ENCODE peak calls at places on chromosomes 7 and 10, in four cellular contexts. N is hepatocyte, P is GM13977, O is cardiac muscle cell. J is an unnamed sample.

GRCh38 chr7:16838891-16839290 is 34.1 kb upstream of the AGR2 start:
- DNase-seq in N (no peak), O (no peak), P (no peak), J (no peak)

GRCh38 chr10:93226619-93227018 is 152.9 kb downstream of the CYP26A1 start:
- DNase-seq in P (no peak), O (no peak), N (no peak), J (no peak)

GRCh38 chr10:13496164-13496563 is 32.6 kb downstream of the BEND7 start:
- DNase-seq in O (no peak), P (no peak), N (no peak), J (no peak)

GRCh38 chr7:40546616-40547501 is 412.1 kb downstream of the SUGCT start:
- DNase-seq in N (no peak), P (no peak), O (no peak), J (no peak)

GRCh38 chr10:13351340-13351915 is 3.3 kb upstream of the SEPHS1 start:
- DNase-seq in O (no peak), N (no peak), P (peak), J (peak)

GRCh38 chr7:123682690-123683089 is 27.0 kb downstream of the LMOD2 start:
- DNase-seq in O (peak), P (no peak), N (peak), J (peak)

GRCh38 chr7:156493942-156494341 is 146.6 kb upstream of the RNF32 start:
- DNase-seq in O (no peak), P (no peak), N (no peak), J (no peak)

GRCh38 chr10:74947781-74948401 is 121.5 kb downstream of the KAT6B start:
- DNase-seq in O (no peak), N (no peak), P (no peak), J (no peak)

GRCh38 chr7:105857009-105857952 is 19.1 kb downstream of the ATXN7L1 start:
- DNase-seq in O (no peak), P (no peak), N (no peak), J (no peak)

GRCh38 chr7:19248681-19249080 is 103.5 kb upstream of the FERD3L start:
- DNase-seq in P (no peak), O (peak), N (no peak), J (no peak)

GRCh38 chr7:157528785-157529341 is 192.1 kb downstream of the DNAJB6 start:
- DNase-seq in N (no peak), O (no peak), P (no peak), J (no peak)

GRCh38 chr10:79068203-79068561 is 584 bp upstream of the ZMIZ1 start:
- DNase-seq in N (peak), O (peak), P (peak), J (no peak)

GRCh38 chr10:8316284-8316683 is 261.8 kb downstream of the GATA3 start:
- DNase-seq in N (no peak), O (no peak), P (no peak), J (no peak)

GRCh38 chr7:130350945-130351663 is 6.5 kb downstream of the CPA5 start:
- DNase-seq in N (no peak), O (no peak), P (peak), J (peak)

GRCh38 chr7:75639071-75639892 is 99.5 kb downstream of the HIP1 start:
- DNase-seq in P (peak), N (peak), O (peak), J (peak)

GRCh38 chr7:151695856-151696555 is 176.3 kb upstream of the RHEB start:
- DNase-seq in N (no peak), P (no peak), O (no peak), J (no peak)

GRCh38 chr7:151697515-151697895 is 177.8 kb upstream of the RHEB start:
- DNase-seq in O (no peak), P (no peak), N (no peak), J (no peak)

GRCh38 chr7:151694828-151695580 is 175.3 kb upstream of the RHEB start:
- DNase-seq in P (no peak), N (peak), O (no peak), J (no peak)

GRCh38 chr7:151697942-151698341 is 178.2 kb upstream of the RHEB start:
- DNase-seq in N (no peak), P (no peak), O (no peak), J (no peak)

DNA sequence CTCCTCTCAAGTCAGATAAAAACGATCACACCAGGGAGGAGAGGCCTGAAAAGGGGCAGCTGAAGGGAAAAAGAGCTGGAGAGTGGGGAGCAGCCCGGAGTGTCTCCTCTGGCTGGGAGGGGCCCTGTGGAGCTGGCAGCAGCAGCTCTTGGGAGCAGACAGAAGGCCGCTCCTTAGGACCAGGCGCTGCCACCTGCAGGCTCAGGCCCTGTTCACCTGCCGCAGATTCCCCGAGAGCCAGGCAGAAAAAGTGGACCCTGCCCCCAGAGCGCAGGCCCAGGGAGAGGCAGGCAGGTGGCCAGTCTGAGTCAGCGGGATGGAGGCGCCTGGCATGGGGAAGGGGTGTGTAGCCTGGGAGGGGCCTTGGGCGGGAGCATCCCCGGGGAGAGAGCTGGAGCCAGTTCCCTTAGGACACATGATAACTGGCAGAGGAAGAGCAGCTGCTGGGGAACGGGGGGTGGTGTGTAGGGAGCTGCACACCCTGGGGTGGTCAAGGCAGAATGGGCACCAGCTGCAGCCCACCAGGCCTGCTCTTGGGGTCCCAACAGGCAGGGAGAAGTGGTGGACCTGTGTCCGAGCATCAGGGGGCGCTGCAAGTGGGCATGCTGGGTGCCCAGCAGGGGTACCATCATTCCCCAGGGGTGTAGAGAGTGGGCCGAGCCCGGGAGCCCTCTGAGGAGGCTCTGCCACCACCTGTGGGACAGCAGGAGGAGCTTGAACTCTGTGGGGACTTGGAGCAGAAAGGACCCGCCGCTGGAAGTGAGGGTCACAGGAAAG is 177.2 kb upstream of the RHEB start:
- DNase-seq in N (peak), O (no peak), P (no peak), J (no peak)
- TF ChIP-seq CTCF in N (peak), O (no peak), P (no peak), J (no peak)

DNA sequence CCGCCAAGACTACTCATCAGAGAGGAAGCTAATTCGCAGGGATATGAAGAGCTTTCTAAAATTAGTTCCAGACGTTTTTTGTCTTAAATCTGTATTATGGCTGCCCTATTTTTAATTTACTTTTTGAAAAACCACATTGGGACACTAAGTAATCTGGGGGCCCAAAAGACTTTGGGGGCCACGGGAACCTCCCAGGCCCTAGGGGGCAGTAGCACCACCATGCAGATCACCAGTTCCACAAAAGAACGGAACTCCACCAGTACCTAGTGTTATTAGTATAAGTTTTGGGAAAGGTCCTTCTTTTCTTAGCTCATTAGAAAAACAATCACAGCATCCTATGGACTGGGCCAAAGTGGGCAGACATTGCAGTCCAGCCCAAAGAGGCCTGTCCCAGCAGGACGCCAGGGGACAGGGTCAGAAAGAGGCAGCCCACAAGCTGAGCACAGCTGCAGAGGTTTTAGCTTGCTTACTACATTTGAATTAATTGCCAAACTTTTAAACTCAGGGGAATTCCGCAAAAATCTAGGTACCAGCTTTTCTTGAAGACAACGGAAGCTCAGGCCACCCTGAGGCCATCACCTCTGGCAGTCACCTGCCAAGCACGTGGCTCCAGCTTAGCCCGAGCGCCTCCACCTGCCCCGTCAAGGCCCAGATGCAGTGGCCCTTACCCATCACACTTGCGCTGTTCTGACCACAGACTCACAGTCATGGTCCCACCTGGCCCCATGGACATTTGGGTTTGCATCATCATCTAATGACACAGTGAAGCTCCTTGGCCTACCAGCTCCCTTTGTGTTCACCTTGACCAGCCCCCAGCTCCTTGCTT is 74.8 kb downstream of the PARP12 start:
- DNase-seq in P (no peak), N (no peak), O (no peak), J (no peak)
- TF ChIP-seq CTCF in P (no peak), N (no peak), O (no peak), J (no peak)

DNA sequence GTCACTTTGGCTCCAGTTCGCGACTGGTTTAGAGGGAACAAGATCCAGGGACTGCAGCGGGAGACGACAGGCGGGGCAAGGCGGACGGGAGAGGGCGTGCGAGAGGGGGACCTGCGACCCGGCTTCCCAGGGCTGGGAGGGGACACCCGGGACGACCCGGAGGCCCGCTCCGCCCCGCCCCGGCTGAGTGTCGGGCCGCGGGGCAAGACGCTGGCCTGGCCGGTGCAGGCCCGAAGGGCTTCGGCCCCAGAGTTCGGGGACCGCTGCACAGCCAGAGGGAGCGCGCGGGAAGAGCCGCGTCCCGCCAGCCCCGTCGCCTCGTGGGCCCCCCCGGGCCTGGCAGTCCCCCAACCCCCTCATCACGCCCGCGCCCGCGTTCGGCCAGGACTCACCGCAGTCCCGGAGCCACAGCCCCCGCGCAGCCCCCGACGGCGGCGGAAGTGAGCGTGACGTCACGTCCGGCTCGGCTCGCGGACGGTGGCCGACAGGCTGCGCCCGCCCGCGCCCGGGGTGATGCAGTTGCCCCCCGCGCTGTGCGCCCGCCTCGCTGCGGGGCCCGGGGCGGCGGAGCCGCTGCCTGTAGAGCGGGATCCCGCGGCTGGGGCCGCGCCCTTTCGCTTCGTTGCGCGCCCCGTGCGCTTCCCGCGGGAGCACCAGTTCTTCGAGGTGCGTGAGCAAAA is at the start of the genes TUBGCP2 and ZNF511:
- DNase-seq in P (peak), O (peak), N (peak), J (peak)
- TF ChIP-seq CTCF in P (peak), O (peak), N (peak), J (no peak)

DNA sequence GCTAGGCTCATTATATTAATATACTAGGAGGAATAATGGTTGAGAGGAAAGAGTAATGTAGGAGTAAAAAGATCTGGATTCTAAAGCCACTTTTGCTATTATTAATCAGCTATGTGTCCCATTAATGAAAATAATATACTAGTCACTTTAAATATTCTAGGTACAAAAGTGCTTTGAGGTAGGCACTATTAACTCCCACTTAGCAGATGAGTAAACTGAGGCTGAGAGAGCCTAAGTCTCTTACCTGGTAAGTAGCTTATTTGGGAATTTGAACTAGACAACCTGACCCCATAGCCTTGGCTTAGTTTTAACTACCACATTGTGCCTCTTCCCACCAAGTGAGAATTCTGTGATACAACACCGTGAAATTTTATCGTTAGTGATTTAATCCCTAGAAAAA is 6.0 kb downstream of the ARMC10 start:
- DNase-seq in O (no peak), P (no peak), N (no peak), J (no peak)
- TF ChIP-seq CTCF in O (no peak), P (no peak), N (no peak), J (no peak)